ENCODE peak calls at places on chromosome 21, in seven cellular contexts. One of them, this sample, is unnamed.
A peak's percentile ranks its signal among the peaks of the same experiment; 100 is the strongest.

GRCh38 chr21:43578677-43579313 is 80.5 kb downstream of the HSF2BP start:
- DNase-seq in activated CD4-positive, CD25-positive, alpha-beta regulatory T cell: no peak
- DNase-seq in fibroblast of pulmonary artery: peak; percentile 91
- DNase-seq in mucosa of descending colon: no peak
- DNase-seq in frontal cortex: no peak
- DNase-seq in GM23338: no peak
- DNase-seq in T-helper 1 cell: no peak
- DNase-seq in this sample: no peak

GRCh38 chr21:28986677-28987076 is 6.0 kb downstream of the LTN1 start:
- DNase-seq in mucosa of descending colon: no peak
- DNase-seq in fibroblast of pulmonary artery: no peak
- DNase-seq in activated CD4-positive, CD25-positive, alpha-beta regulatory T cell: no peak
- DNase-seq in T-helper 1 cell: no peak
- DNase-seq in frontal cortex: no peak
- DNase-seq in GM23338: no peak
- DNase-seq in this sample: no peak

GRCh38 chr21:41459884-41460534 is 34.0 kb downstream of the MX1 start:
- DNase-seq in GM23338: no peak
- DNase-seq in frontal cortex: no peak
- DNase-seq in mucosa of descending colon: no peak
- DNase-seq in T-helper 1 cell: no peak
- DNase-seq in activated CD4-positive, CD25-positive, alpha-beta regulatory T cell: no peak
- DNase-seq in fibroblast of pulmonary artery: no peak
- DNase-seq in this sample: no peak

GRCh38 chr21:45524756-45525152 is 17.5 kb downstream of the SLC19A1 start:
- DNase-seq in mucosa of descending colon: peak; percentile 24
- DNase-seq in activated CD4-positive, CD25-positive, alpha-beta regulatory T cell: no peak
- DNase-seq in GM23338: no peak
- DNase-seq in frontal cortex: no peak
- DNase-seq in T-helper 1 cell: no peak
- DNase-seq in fibroblast of pulmonary artery: no peak
- DNase-seq in this sample: no peak

GRCh38 chr21:28068455-28069358 is 924.0 kb downstream of the LTN1 start:
- DNase-seq in mucosa of descending colon: no peak
- DNase-seq in GM23338: no peak
- DNase-seq in frontal cortex: no peak
- DNase-seq in activated CD4-positive, CD25-positive, alpha-beta regulatory T cell: no peak
- DNase-seq in fibroblast of pulmonary artery: no peak
- DNase-seq in T-helper 1 cell: no peak
- DNase-seq in this sample: peak; percentile 22

GRCh38 chr21:42833439-42833815 is 45.9 kb downstream of the WDR4 start:
- DNase-seq in T-helper 1 cell: peak; percentile 36
- DNase-seq in GM23338: peak; percentile 47
- DNase-seq in mucosa of descending colon: peak; percentile 73
- DNase-seq in activated CD4-positive, CD25-positive, alpha-beta regulatory T cell: peak; percentile 31
- DNase-seq in fibroblast of pulmonary artery: no peak
- DNase-seq in frontal cortex: no peak
- DNase-seq in this sample: peak; percentile 54

GRCh38 chr21:43864806-43865470 is at the start of gene AGPAT3:
- DNase-seq in activated CD4-positive, CD25-positive, alpha-beta regulatory T cell: no peak
- DNase-seq in fibroblast of pulmonary artery: no peak
- DNase-seq in mucosa of descending colon: peak; percentile 65
- DNase-seq in T-helper 1 cell: peak; percentile 23
- DNase-seq in GM23338: peak; percentile 51
- DNase-seq in frontal cortex: peak; percentile 81
- DNase-seq in this sample: no peak

GRCh38 chr21:45986316-45987051 is 4.9 kb downstream of the COL6A1 start:
- DNase-seq in fibroblast of pulmonary artery: no peak
- DNase-seq in frontal cortex: no peak
- DNase-seq in GM23338: no peak
- DNase-seq in T-helper 1 cell: no peak
- DNase-seq in mucosa of descending colon: peak; percentile 23
- DNase-seq in activated CD4-positive, CD25-positive, alpha-beta regulatory T cell: no peak
- DNase-seq in this sample: no peak

GRCh38 chr21:41518757-41519156 is 10.8 kb upstream of the TMPRSS2 start:
- DNase-seq in T-helper 1 cell: no peak
- DNase-seq in fibroblast of pulmonary artery: no peak
- DNase-seq in mucosa of descending colon: no peak
- DNase-seq in frontal cortex: no peak
- DNase-seq in activated CD4-positive, CD25-positive, alpha-beta regulatory T cell: no peak
- DNase-seq in GM23338: no peak
- DNase-seq in this sample: no peak

GRCh38 chr21:29264721-29265120 is 34.0 kb upstream of the BACH1 start:
- DNase-seq in GM23338: no peak
- DNase-seq in T-helper 1 cell: no peak
- DNase-seq in frontal cortex: no peak
- DNase-seq in activated CD4-positive, CD25-positive, alpha-beta regulatory T cell: no peak
- DNase-seq in fibroblast of pulmonary artery: no peak
- DNase-seq in mucosa of descending colon: no peak
- DNase-seq in this sample: no peak

GRCh38 chr21:21968810-21969588 is 970.8 kb downstream of the NCAM2 start:
- DNase-seq in activated CD4-positive, CD25-positive, alpha-beta regulatory T cell: no peak
- DNase-seq in GM23338: no peak
- DNase-seq in T-helper 1 cell: no peak
- DNase-seq in frontal cortex: no peak
- DNase-seq in fibroblast of pulmonary artery: no peak
- DNase-seq in mucosa of descending colon: no peak
- DNase-seq in this sample: no peak

GRCh38 chr21:45954271-45954670 is 27.3 kb upstream of the COL6A1 start:
- DNase-seq in T-helper 1 cell: no peak
- DNase-seq in frontal cortex: no peak
- DNase-seq in fibroblast of pulmonary artery: peak; percentile 53
- DNase-seq in activated CD4-positive, CD25-positive, alpha-beta regulatory T cell: no peak
- DNase-seq in GM23338: peak; percentile 40
- DNase-seq in mucosa of descending colon: no peak
- DNase-seq in this sample: no peak

GRCh38 chr21:39175154-39175553 is 8.1 kb downstream of the PSMG1 start:
- DNase-seq in GM23338: peak; percentile 34
- DNase-seq in T-helper 1 cell: no peak
- DNase-seq in mucosa of descending colon: no peak
- DNase-seq in frontal cortex: no peak
- DNase-seq in activated CD4-positive, CD25-positive, alpha-beta regulatory T cell: no peak
- DNase-seq in fibroblast of pulmonary artery: peak; percentile 62
- DNase-seq in this sample: no peak

GRCh38 chr21:42056996-42057689 is 14.0 kb upstream of the UMODL1 start:
- DNase-seq in T-helper 1 cell: no peak
- DNase-seq in activated CD4-positive, CD25-positive, alpha-beta regulatory T cell: no peak
- DNase-seq in fibroblast of pulmonary artery: peak; percentile 58
- DNase-seq in frontal cortex: no peak
- DNase-seq in GM23338: peak; percentile 28
- DNase-seq in mucosa of descending colon: peak; percentile 82
- DNase-seq in this sample: peak; percentile 81

GRCh38 chr21:46585191-46585953 is 19.5 kb downstream of the S100B start:
- DNase-seq in fibroblast of pulmonary artery: no peak
- DNase-seq in activated CD4-positive, CD25-positive, alpha-beta regulatory T cell: no peak
- DNase-seq in T-helper 1 cell: no peak
- DNase-seq in GM23338: no peak
- DNase-seq in mucosa of descending colon: no peak
- DNase-seq in frontal cortex: no peak
- DNase-seq in this sample: no peak